ENCODE peak calls at places on chromosome 10, in ten cellular contexts. E, V, B, A, K, R, Y, Z, I and J are unnamed samples.
A peak's percentile ranks its signal among the peaks of the same experiment; 100 is the strongest.

GRCh38 chr10:121405096-121405495 is 193.1 kb downstream of the FGFR2 start:
- DNase-seq in E (no peak), V (no peak), B (no peak), A (no peak), K (no peak), R (no peak), Y (no peak), Z (no peak), I (no peak), J (no peak)

GRCh38 chr10:78310481-78311080 is 276.9 kb downstream of the RPS24 start:
- DNase-seq in E (peak; percentile 9), V (no peak), B (no peak), A (no peak), K (no peak), R (no peak), Y (no peak), Z (no peak), I (no peak), J (no peak)

GRCh38 chr10:70295321-70295720 is 11.5 kb upstream of the NPFFR1 start:
- DNase-seq in E (no peak), V (no peak), B (no peak), A (no peak), K (no peak), R (no peak), Y (peak; percentile 5), Z (no peak), I (no peak), J (no peak)

GRCh38 chr10:102468683-102469082 is 17.3 kb upstream of the C10orf95 start:
- DNase-seq in E (no peak), V (no peak), B (no peak), A (peak; percentile 23), K (no peak), R (no peak), Y (no peak), Z (no peak), I (no peak), J (no peak)

GRCh38 chr10:124827474-124827873 is 25.9 kb downstream of the ABRAXAS2 start:
- DNase-seq in E (no peak), V (peak; percentile 4), B (no peak), A (peak; percentile 3), K (peak; percentile 5), R (no peak), Y (peak; percentile 7), Z (no peak), I (no peak), J (peak; percentile 16)

GRCh38 chr10:130982802-130983201 is 328.7 kb downstream of the TCERG1L start:
- DNase-seq in E (no peak), V (no peak), B (no peak), A (no peak), K (no peak), R (no peak), Y (no peak), Z (no peak), I (no peak), J (no peak)

GRCh38 chr10:77643795-77644468 is 6.3 kb upstream of the KCNMA1 start:
- DNase-seq in E (peak; percentile 37), V (no peak), B (no peak), A (no peak), K (peak; percentile 27), R (peak; percentile 38), Y (peak; percentile 63), Z (no peak), I (no peak), J (peak; percentile 49)

GRCh38 chr10:35640474-35640873 is 1.6 kb downstream of the FZD8 start:
- DNase-seq in E (peak; percentile 68), V (peak; percentile 24), B (peak; percentile 62), A (no peak), K (peak; percentile 4), R (peak; percentile 76), Y (peak; percentile 53), Z (no peak), I (no peak), J (peak; percentile 23)

GRCh38 chr10:24255907-24256306 is 47.0 kb downstream of the KIAA1217 start:
- DNase-seq in E (no peak), V (no peak), B (no peak), A (no peak), K (no peak), R (no peak), Y (no peak), Z (no peak), I (no peak), J (no peak)

GRCh38 chr10:105195831-105196230 is 554.7 kb downstream of the SORCS3 start:
- DNase-seq in E (no peak), V (no peak), B (no peak), A (no peak), K (peak; percentile 8), R (no peak), Y (peak; percentile 7), Z (no peak), I (no peak), J (no peak)

GRCh38 chr10:44779511-44779910 is 131.6 kb upstream of the TMEM72 start:
- DNase-seq in E (no peak), V (no peak), B (no peak), A (no peak), K (no peak), R (no peak), Y (no peak), Z (no peak), I (no peak), J (no peak)

GRCh38 chr10:132774179-132774904 is 11.6 kb downstream of the NKX6-2 start:
- DNase-seq in E (no peak), V (no peak), B (no peak), A (no peak), K (peak; percentile 56), R (no peak), Y (peak; percentile 68), Z (no peak), I (no peak), J (no peak)

GRCh38 chr10:131553121-131553520 is 241.6 kb upstream of the TCERG1L start:
- DNase-seq in E (no peak), V (no peak), B (no peak), A (no peak), K (no peak), R (no peak), Y (peak; percentile 47), Z (no peak), I (no peak), J (no peak)

GRCh38 chr10:13018171-13018570 is 16.7 kb upstream of the CCDC3 start:
- DNase-seq in E (no peak), V (no peak), B (no peak), A (no peak), K (no peak), R (no peak), Y (no peak), Z (no peak), I (no peak), J (no peak)

GRCh38 chr10:113844091-113844490 is 9.8 kb downstream of the DCLRE1A start:
- DNase-seq in E (no peak), V (no peak), B (no peak), A (no peak), K (no peak), R (no peak), Y (peak; percentile 12), Z (no peak), I (no peak), J (no peak)

GRCh38 chr10:102119417-102120141 is 589 bp downstream of the LDB1 start:
- DNase-seq in E (peak; percentile 78), V (peak; percentile 33), B (no peak), A (no peak), K (no peak), R (peak; percentile 42), Y (peak; percentile 35), Z (no peak), I (no peak), J (no peak)

GRCh38 chr10:95276367-95277200 is 14.2 kb downstream of the PDLIM1 start:
- DNase-seq in E (no peak), V (no peak), B (no peak), A (no peak), K (no peak), R (no peak), Y (no peak), Z (no peak), I (no peak), J (no peak)

GRCh38 chr10:132787253-132788179 is 1.6 kb upstream of the NKX6-2 start:
- DNase-seq in E (no peak), V (no peak), B (no peak), A (no peak), K (no peak), R (peak; percentile 48), Y (no peak), Z (no peak), I (no peak), J (no peak)

GRCh38 chr10:77582710-77583115 is 54.9 kb downstream of the KCNMA1 start:
- DNase-seq in E (no peak), V (no peak), B (no peak), A (peak; percentile 40), K (no peak), R (no peak), Y (peak; percentile 70), Z (no peak), I (no peak), J (no peak)

GRCh38 chr10:108783897-108784296 is 1139.4 kb downstream of the XPNPEP1 start:
- DNase-seq in E (no peak), V (no peak), B (no peak), A (no peak), K (peak; percentile 13), R (peak; percentile 19), Y (peak; percentile 30), Z (no peak), I (no peak), J (peak; percentile 22)

GRCh38 chr10:120538091-120538490 is 81.1 kb downstream of the PLPP4 start:
- DNase-seq in E (no peak), V (no peak), B (no peak), A (no peak), K (no peak), R (no peak), Y (no peak), Z (no peak), I (no peak), J (no peak)

GRCh38 chr10:33229252-33229943 is 105.1 kb downstream of the NRP1 start:
- DNase-seq in E (no peak), V (no peak), B (no peak), A (peak; percentile 51), K (no peak), R (no peak), Y (no peak), Z (no peak), I (no peak), J (peak; percentile 65)

GRCh38 chr10:454860-455259 is 234.6 kb downstream of the DIP2C start:
- DNase-seq in E (peak; percentile 44), V (no peak), B (no peak), A (peak; percentile 68), K (no peak), R (no peak), Y (peak; percentile 0), Z (no peak), I (no peak), J (peak; percentile 85)

GRCh38 chr10:32271617-32272016 is 75.3 kb downstream of the EPC1 start:
- DNase-seq in E (no peak), V (no peak), B (no peak), A (peak; percentile 8), K (no peak), R (no peak), Y (no peak), Z (no peak), I (no peak), J (peak; percentile 42)